ENCODE peak calls at places on chromosomes 1 and 21, in four cellular contexts. One of them, this sample, is unnamed.

GRCh38 chr1:194813109-194813508 is 1626.7 kb upstream of the B3GALT2 start:
- DNase-seq in RWPE1: peak
- DNase-seq in H54: no peak
- DNase-seq in omental fat pad: no peak
- DNase-seq in this sample: no peak

GRCh38 chr1:180231506-180232420 is 1.7 kb downstream of the LHX4 start:
- DNase-seq in H54: peak
- DNase-seq in omental fat pad: no peak
- DNase-seq in RWPE1: no peak
- DNase-seq in this sample: no peak

GRCh38 chr1:237953238-237953637 is 62.5 kb upstream of the ZP4 start:
- DNase-seq in RWPE1: no peak
- DNase-seq in H54: no peak
- DNase-seq in omental fat pad: no peak
- DNase-seq in this sample: no peak

GRCh38 chr1:200048244-200048643 is 20.7 kb downstream of the NR5A2 start:
- DNase-seq in H54: no peak
- DNase-seq in RWPE1: no peak
- DNase-seq in omental fat pad: no peak
- DNase-seq in this sample: no peak

GRCh38 chr21:29418813-29419212 is 120.1 kb downstream of the BACH1 start:
- DNase-seq in H54: no peak
- DNase-seq in omental fat pad: no peak
- DNase-seq in RWPE1: no peak
- DNase-seq in this sample: no peak

GRCh38 chr1:201769966-201770365 is 59.0 kb upstream of the IPO9 start:
- DNase-seq in omental fat pad: no peak
- DNase-seq in H54: no peak
- DNase-seq in RWPE1: no peak
- DNase-seq in this sample: no peak

GRCh38 chr1:44650159-44650831 is 24.0 kb downstream of the TMEM53 start:
- DNase-seq in RWPE1: no peak
- DNase-seq in H54: no peak
- DNase-seq in omental fat pad: no peak
- DNase-seq in this sample: no peak

GRCh38 chr1:7437036-7437435 is 334.1 kb upstream of the VAMP3 start:
- DNase-seq in RWPE1: no peak
- DNase-seq in H54: no peak
- DNase-seq in omental fat pad: no peak
- DNase-seq in this sample: no peak

GRCh38 chr1:98048234-98048633 is 127.4 kb upstream of the DPYD start:
- DNase-seq in H54: no peak
- DNase-seq in omental fat pad: peak
- DNase-seq in RWPE1: peak
- DNase-seq in this sample: peak